ENCODE peak calls at places on chromosomes 13 and 19, in five cellular contexts. One of them, this sample, is unnamed.

GRCh38 chr13:91904005-91904404 is 505.6 kb downstream of the GPC5 start:
- DNase-seq in uterus: no peak
- DNase-seq in GM23338: no peak
- DNase-seq in brain microvascular endothelial cell: no peak
- DNase-seq in retinal pigment epithelial cell: no peak
- DNase-seq in this sample: no peak

GRCh38 chr19:11324079-11324661 is 15.3 kb downstream of the RAB3D start:
- DNase-seq in uterus: peak
- DNase-seq in GM23338: no peak
- DNase-seq in brain microvascular endothelial cell: peak
- DNase-seq in retinal pigment epithelial cell: peak
- DNase-seq in this sample: peak

GRCh38 chr19:33532859-33533455 is 11.4 kb upstream of the PEPD start:
- DNase-seq in uterus: no peak
- DNase-seq in GM23338: peak
- DNase-seq in brain microvascular endothelial cell: no peak
- DNase-seq in retinal pigment epithelial cell: no peak
- DNase-seq in this sample: no peak

GRCh38 chr19:54541712-54542111 is 31.9 kb upstream of the LILRA2 start:
- DNase-seq in uterus: no peak
- DNase-seq in GM23338: no peak
- DNase-seq in brain microvascular endothelial cell: no peak
- DNase-seq in retinal pigment epithelial cell: no peak
- DNase-seq in this sample: no peak

GRCh38 chr19:11872624-11873023 is 15.0 kb upstream of the ZNF69 start:
- DNase-seq in uterus: no peak
- DNase-seq in GM23338: no peak
- DNase-seq in brain microvascular endothelial cell: no peak
- DNase-seq in retinal pigment epithelial cell: no peak
- DNase-seq in this sample: no peak

GRCh38 chr13:36370108-36370429 is 23.9 kb upstream of the SPART start:
- DNase-seq in uterus: peak
- DNase-seq in GM23338: no peak
- DNase-seq in brain microvascular endothelial cell: no peak
- DNase-seq in retinal pigment epithelial cell: no peak
- DNase-seq in this sample: no peak

GRCh38 chr19:51663650-51664049 is 17.0 kb upstream of the SIGLEC14 start:
- DNase-seq in uterus: no peak
- DNase-seq in GM23338: no peak
- DNase-seq in brain microvascular endothelial cell: no peak
- DNase-seq in retinal pigment epithelial cell: no peak
- DNase-seq in this sample: no peak

GRCh38 chr13:73684286-73684685 is 449.9 kb downstream of the KLF12 start:
- DNase-seq in uterus: no peak
- DNase-seq in GM23338: no peak
- DNase-seq in brain microvascular endothelial cell: no peak
- DNase-seq in retinal pigment epithelial cell: no peak
- DNase-seq in this sample: no peak

GRCh38 chr19:10288662-10289166 is 1.0 kb upstream of the ICAM5 start:
- DNase-seq in uterus: no peak
- DNase-seq in GM23338: peak
- DNase-seq in brain microvascular endothelial cell: no peak
- DNase-seq in retinal pigment epithelial cell: no peak
- DNase-seq in this sample: no peak

GRCh38 chr19:38318595-38319142 is 976 bp upstream of the KCNK6 start:
- DNase-seq in uterus: peak
- DNase-seq in GM23338: no peak
- DNase-seq in brain microvascular endothelial cell: no peak
- DNase-seq in retinal pigment epithelial cell: no peak
- DNase-seq in this sample: no peak

GRCh38 chr13:35255241-35255640 is 221.2 kb downstream of the MAB21L1 start:
- DNase-seq in uterus: no peak
- DNase-seq in GM23338: no peak
- DNase-seq in brain microvascular endothelial cell: no peak
- DNase-seq in retinal pigment epithelial cell: no peak
- DNase-seq in this sample: no peak

GRCh38 chr19:46783670-46784069 is 4.7 kb downstream of the SLC1A5 start:
- DNase-seq in uterus: no peak
- DNase-seq in GM23338: no peak
- DNase-seq in brain microvascular endothelial cell: no peak
- DNase-seq in retinal pigment epithelial cell: no peak
- DNase-seq in this sample: no peak

GRCh38 chr13:105474983-105475382 is 1060.5 kb downstream of the EFNB2 start:
- DNase-seq in uterus: no peak
- DNase-seq in GM23338: peak
- DNase-seq in brain microvascular endothelial cell: no peak
- DNase-seq in retinal pigment epithelial cell: no peak
- DNase-seq in this sample: no peak

GRCh38 chr19:36745870-36746269 is 26.7 kb downstream of the ZNF850 start:
- DNase-seq in uterus: no peak
- DNase-seq in GM23338: no peak
- DNase-seq in brain microvascular endothelial cell: no peak
- DNase-seq in retinal pigment epithelial cell: no peak
- DNase-seq in this sample: no peak

GRCh38 chr13:40334616-40335015 is 331.8 kb downstream of the FOXO1 start:
- DNase-seq in uterus: no peak
- DNase-seq in GM23338: no peak
- DNase-seq in brain microvascular endothelial cell: no peak
- DNase-seq in retinal pigment epithelial cell: no peak
- DNase-seq in this sample: no peak

GRCh38 chr13:25046274-25046984 is 49.5 kb upstream of the PABPC3 start:
- DNase-seq in uterus: no peak
- DNase-seq in GM23338: peak
- DNase-seq in brain microvascular endothelial cell: no peak
- DNase-seq in retinal pigment epithelial cell: no peak
- DNase-seq in this sample: no peak

GRCh38 chr19:10389863-10390262 is 9.5 kb upstream of the TYK2 start:
- DNase-seq in uterus: no peak
- DNase-seq in GM23338: peak
- DNase-seq in brain microvascular endothelial cell: no peak
- DNase-seq in retinal pigment epithelial cell: no peak
- DNase-seq in this sample: no peak

GRCh38 chr13:63693696-63694095 is 2278.0 kb upstream of the PCDH20 start:
- DNase-seq in uterus: no peak
- DNase-seq in GM23338: no peak
- DNase-seq in brain microvascular endothelial cell: no peak
- DNase-seq in retinal pigment epithelial cell: no peak
- DNase-seq in this sample: no peak

GRCh38 chr13:112880221-112880641 is 88.8 kb upstream of the MCF2L start:
- DNase-seq in uterus: no peak
- DNase-seq in GM23338: no peak
- DNase-seq in brain microvascular endothelial cell: no peak
- DNase-seq in retinal pigment epithelial cell: no peak
- DNase-seq in this sample: no peak

GRCh38 chr19:15836345-15836594 is 20.8 kb upstream of the OR10H1 start:
- DNase-seq in uterus: no peak
- DNase-seq in GM23338: no peak
- DNase-seq in brain microvascular endothelial cell: peak
- DNase-seq in retinal pigment epithelial cell: no peak
- DNase-seq in this sample: peak

GRCh38 chr13:92716749-92717148 is 509.9 kb upstream of the GPC6 start:
- DNase-seq in uterus: no peak
- DNase-seq in GM23338: peak
- DNase-seq in brain microvascular endothelial cell: peak
- DNase-seq in retinal pigment epithelial cell: no peak
- DNase-seq in this sample: no peak

GRCh38 chr13:106063591-106064308 is 471.7 kb downstream of the EFNB2 start:
- DNase-seq in uterus: no peak
- DNase-seq in GM23338: no peak
- DNase-seq in brain microvascular endothelial cell: peak
- DNase-seq in retinal pigment epithelial cell: peak
- DNase-seq in this sample: no peak

GRCh38 chr13:103130681-103131210 is 64.5 kb upstream of the SLC10A2 start:
- DNase-seq in uterus: no peak
- DNase-seq in GM23338: no peak
- DNase-seq in brain microvascular endothelial cell: no peak
- DNase-seq in retinal pigment epithelial cell: no peak
- DNase-seq in this sample: no peak

GRCh38 chr19:4910594-4911273 is 1.4 kb downstream of the UHRF1 start:
- DNase-seq in uterus: no peak
- DNase-seq in GM23338: no peak
- DNase-seq in brain microvascular endothelial cell: peak
- DNase-seq in retinal pigment epithelial cell: no peak
- DNase-seq in this sample: no peak

GRCh38 chr13:30610311-30610710 is 7.4 kb upstream of the USPL1 start:
- DNase-seq in uterus: no peak
- DNase-seq in GM23338: no peak
- DNase-seq in brain microvascular endothelial cell: no peak
- DNase-seq in retinal pigment epithelial cell: no peak
- DNase-seq in this sample: no peak

GRCh38 chr13:20441879-20442278 is 83.8 kb downstream of the CRYL1 start:
- DNase-seq in uterus: no peak
- DNase-seq in GM23338: peak
- DNase-seq in brain microvascular endothelial cell: no peak
- DNase-seq in retinal pigment epithelial cell: peak
- DNase-seq in this sample: no peak

GRCh38 chr13:20446405-20446804 is 79.3 kb downstream of the CRYL1 start:
- DNase-seq in uterus: no peak
- DNase-seq in GM23338: no peak
- DNase-seq in brain microvascular endothelial cell: no peak
- DNase-seq in retinal pigment epithelial cell: no peak
- DNase-seq in this sample: no peak

GRCh38 chr13:20442370-20442769 is 83.3 kb downstream of the CRYL1 start:
- DNase-seq in uterus: no peak
- DNase-seq in GM23338: no peak
- DNase-seq in brain microvascular endothelial cell: no peak
- DNase-seq in retinal pigment epithelial cell: no peak
- DNase-seq in this sample: no peak

GRCh38 chr13:20441066-20441465 is 84.6 kb downstream of the CRYL1 start:
- DNase-seq in uterus: no peak
- DNase-seq in GM23338: no peak
- DNase-seq in brain microvascular endothelial cell: no peak
- DNase-seq in retinal pigment epithelial cell: no peak
- DNase-seq in this sample: no peak

DNA sequence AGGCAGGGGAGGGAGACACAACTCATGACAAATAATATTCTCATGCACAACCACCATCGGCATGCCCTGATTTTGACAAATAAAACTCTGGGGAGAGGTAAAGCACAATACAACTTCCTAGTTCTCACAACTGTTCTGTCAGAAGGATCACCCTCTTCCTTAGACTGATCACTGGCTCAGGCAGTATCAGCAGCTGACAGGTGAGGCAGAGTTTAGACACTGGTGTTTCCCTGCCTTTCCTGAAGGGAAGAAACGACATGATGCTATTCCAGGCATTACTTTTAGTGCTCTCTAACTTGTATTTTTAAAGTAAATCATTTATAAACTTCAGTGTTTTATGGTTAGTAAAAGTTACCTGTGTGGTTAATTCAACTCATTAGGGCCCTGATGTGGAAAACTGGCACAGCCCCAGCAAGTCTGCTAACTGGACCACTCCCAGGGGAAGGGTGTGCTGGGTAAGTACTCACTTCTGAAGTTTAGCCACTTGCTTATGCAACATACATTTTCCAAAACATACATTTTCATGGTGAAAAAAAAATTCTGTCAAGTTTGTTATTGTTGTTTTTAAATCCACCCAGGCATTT is 82.8 kb downstream of the CRYL1 start:
- DNase-seq in uterus: no peak
- DNase-seq in GM23338: no peak
- DNase-seq in brain microvascular endothelial cell: no peak
- DNase-seq in retinal pigment epithelial cell: no peak
- DNase-seq in this sample: no peak
- TF ChIP-seq CTCF in uterus: no peak
- TF ChIP-seq CTCF in GM23338: no peak
- TF ChIP-seq CTCF in brain microvascular endothelial cell: no peak
- TF ChIP-seq CTCF in retinal pigment epithelial cell: no peak
- TF ChIP-seq CTCF in this sample: no peak

DNA sequence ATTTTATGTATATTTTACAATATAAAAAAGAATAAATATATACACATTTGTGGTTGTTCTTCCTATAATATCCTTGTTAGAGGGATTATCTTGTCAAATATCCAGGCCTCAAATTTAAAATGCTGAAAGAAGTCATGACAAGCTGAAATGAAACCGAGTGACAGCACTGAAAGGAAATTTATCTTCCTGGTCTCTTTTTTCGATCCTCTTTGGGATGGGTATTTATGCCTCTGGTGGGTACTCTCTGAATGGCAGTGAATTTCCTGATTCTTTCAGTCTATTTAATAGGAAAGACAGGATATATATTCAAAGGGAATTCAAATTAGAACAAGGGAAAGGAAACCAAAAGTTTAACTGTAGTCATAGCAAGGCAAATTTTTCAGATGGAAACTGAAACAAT is 98.0 kb downstream of the DLEU7 start:
- DNase-seq in uterus: no peak
- DNase-seq in GM23338: peak
- DNase-seq in brain microvascular endothelial cell: no peak
- DNase-seq in retinal pigment epithelial cell: no peak
- DNase-seq in this sample: no peak
- TF ChIP-seq CTCF in uterus: no peak
- TF ChIP-seq CTCF in GM23338: no peak
- TF ChIP-seq CTCF in brain microvascular endothelial cell: peak
- TF ChIP-seq CTCF in retinal pigment epithelial cell: peak
- TF ChIP-seq CTCF in this sample: no peak

DNA sequence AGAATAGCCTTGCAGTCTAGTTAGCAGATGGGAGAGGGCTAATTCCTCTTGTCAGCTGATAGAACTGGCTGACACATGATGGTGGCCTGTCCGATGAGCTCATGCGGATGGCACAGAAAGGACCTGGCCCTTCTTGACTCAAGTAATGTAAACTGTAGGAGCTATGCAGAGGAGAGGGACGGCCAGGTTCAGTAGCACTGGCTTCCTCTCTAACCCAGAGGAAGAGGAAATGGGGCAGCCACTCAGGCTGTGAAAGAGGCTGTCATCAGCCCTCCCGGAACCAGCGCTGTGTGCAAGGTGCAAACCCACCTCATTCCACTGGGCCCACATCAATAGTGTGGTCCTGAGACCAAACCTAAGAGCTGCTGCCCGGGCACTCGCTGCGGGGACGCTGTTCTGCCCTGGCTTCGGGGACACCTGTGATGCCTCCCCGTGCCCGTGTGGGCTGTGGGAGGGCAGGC is 30.7 kb upstream of the USE1 start:
- DNase-seq in uterus: no peak
- DNase-seq in GM23338: no peak
- DNase-seq in brain microvascular endothelial cell: no peak
- DNase-seq in retinal pigment epithelial cell: no peak
- DNase-seq in this sample: no peak
- TF ChIP-seq CTCF in uterus: no peak
- TF ChIP-seq CTCF in GM23338: no peak
- TF ChIP-seq CTCF in brain microvascular endothelial cell: no peak
- TF ChIP-seq CTCF in retinal pigment epithelial cell: no peak
- TF ChIP-seq CTCF in this sample: no peak

DNA sequence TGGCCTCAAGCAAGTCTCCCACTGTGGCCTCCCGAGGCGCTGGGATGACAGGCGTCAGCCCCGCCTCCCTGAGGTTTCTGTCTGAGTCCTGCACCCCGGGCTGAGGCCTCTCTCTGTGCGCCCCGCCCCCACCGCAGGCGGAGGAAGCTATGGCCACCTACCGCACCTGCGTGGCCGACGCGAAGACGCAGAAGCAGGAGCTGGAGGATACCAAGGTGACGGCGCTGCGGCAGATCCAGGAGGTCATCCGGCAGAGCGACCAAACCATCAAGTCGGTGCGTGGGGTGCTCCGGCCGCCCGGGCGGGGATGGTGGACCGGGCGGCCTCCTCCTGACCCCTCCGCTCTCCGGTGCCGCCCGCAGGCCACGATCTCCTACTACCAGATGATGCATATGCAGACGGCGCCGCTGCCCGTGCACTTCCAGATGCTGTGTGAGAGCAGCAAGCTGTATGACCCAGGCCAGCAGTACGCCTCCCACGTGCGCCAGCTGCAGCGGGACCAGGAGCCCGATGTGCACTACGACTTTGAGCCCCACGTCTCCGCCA is 12.7 kb downstream of the ARHGAP45 start:
- DNase-seq in uterus: no peak
- DNase-seq in GM23338: peak
- DNase-seq in brain microvascular endothelial cell: no peak
- DNase-seq in retinal pigment epithelial cell: no peak
- DNase-seq in this sample: no peak
- TF ChIP-seq CTCF in uterus: no peak
- TF ChIP-seq CTCF in GM23338: peak
- TF ChIP-seq CTCF in brain microvascular endothelial cell: no peak
- TF ChIP-seq CTCF in retinal pigment epithelial cell: no peak
- TF ChIP-seq CTCF in this sample: no peak